ENCODE peak calls at places on chromosomes 4 and X, in four cellular contexts. One of them, this sample, is unnamed.

GRCh38 chr4:17309567-17310268 is 202.2 kb downstream of the QDPR start:
- DNase-seq in A549: no peak
- DNase-seq in HepG2: no peak
- DNase-seq in K562: no peak
- DNase-seq in this sample: no peak

GRCh38 chr4:92387459-92388069 is 83.8 kb downstream of the GRID2 start:
- DNase-seq in A549: peak; percentile 6
- DNase-seq in HepG2: peak; percentile 30
- DNase-seq in K562: peak; percentile 18
- DNase-seq in this sample: no peak

GRCh38 chr4:77652237-77652897 is 46.7 kb downstream of the CXCL13 start:
- DNase-seq in A549: no peak
- DNase-seq in HepG2: no peak
- DNase-seq in K562: no peak
- DNase-seq in this sample: no peak

GRCh38 chrX:39752820-39753219 is 344.9 kb downstream of the BCOR start:
- DNase-seq in A549: no peak
- DNase-seq in HepG2: no peak
- DNase-seq in K562: peak; percentile 44
- DNase-seq in this sample: no peak

GRCh38 chr4:17324431-17324830 is 187.5 kb downstream of the QDPR start:
- DNase-seq in A549: no peak
- DNase-seq in HepG2: peak; percentile 12
- DNase-seq in K562: peak; percentile 61
- DNase-seq in this sample: peak; percentile 53

GRCh38 chr4:56653461-56654237 is 27.4 kb downstream of the HOPX start:
- DNase-seq in A549: no peak
- DNase-seq in HepG2: no peak
- DNase-seq in K562: no peak
- DNase-seq in this sample: no peak

GRCh38 chr4:82594466-82594865 is 32.7 kb upstream of the TMEM150C start:
- DNase-seq in A549: no peak
- DNase-seq in HepG2: no peak
- DNase-seq in K562: no peak
- DNase-seq in this sample: no peak

GRCh38 chr4:125125256-125125655 is 189.5 kb upstream of the FAT4 start:
- DNase-seq in A549: no peak
- DNase-seq in HepG2: no peak
- DNase-seq in K562: no peak
- DNase-seq in this sample: no peak

GRCh38 chr4:74540193-74540592 is 95.3 kb downstream of the AREG start:
- DNase-seq in A549: no peak
- DNase-seq in HepG2: no peak
- DNase-seq in K562: no peak
- DNase-seq in this sample: no peak

GRCh38 chr4:58510652-58511051 is 1400.5 kb upstream of the IGFBP7 start:
- DNase-seq in A549: no peak
- DNase-seq in HepG2: no peak
- DNase-seq in K562: no peak
- DNase-seq in this sample: no peak

GRCh38 chrX:16484338-16484737 is 165.6 kb upstream of the S100G start:
- DNase-seq in A549: no peak
- DNase-seq in HepG2: no peak
- DNase-seq in K562: no peak
- DNase-seq in this sample: no peak

DNA sequence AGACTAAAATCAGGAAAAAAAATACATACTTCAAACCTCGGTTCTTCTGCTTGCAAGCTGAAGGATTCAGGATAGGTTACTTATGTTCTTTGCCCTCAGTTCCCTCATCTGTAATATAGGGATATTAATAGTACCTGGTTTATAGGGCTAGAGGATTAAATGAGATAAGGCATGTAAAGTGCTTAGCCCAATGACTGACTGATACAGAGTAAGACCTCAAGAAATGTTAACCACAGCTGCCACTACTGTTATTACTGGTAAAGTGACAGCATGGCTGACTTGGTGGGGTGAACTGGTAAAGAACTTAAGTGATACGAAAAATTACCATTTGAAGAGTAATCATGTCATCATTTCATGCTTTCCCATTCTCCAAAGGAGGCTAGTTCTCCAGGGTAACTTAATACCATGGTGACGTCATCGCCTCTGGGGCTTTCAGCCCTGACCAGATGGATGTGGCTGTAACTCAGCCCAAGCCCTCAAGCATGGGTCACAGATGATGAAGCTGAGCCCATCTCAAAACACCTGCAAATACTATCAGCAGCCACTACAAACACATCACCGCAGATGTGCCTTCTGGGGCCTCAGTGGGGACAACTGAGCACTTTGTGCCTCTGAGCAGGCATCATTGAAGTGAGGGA is 44.5 kb upstream of the SCML1 start:
- DNase-seq in A549: no peak
- DNase-seq in HepG2: no peak
- DNase-seq in K562: peak; percentile 1
- DNase-seq in this sample: peak; percentile 13
- TF ChIP-seq NR3C1 in A549: no peak
- TF ChIP-seq NR3C1 in HepG2: no peak
- TF ChIP-seq NR3C1 in K562: no peak
- TF ChIP-seq NR3C1 in this sample: no peak

GRCh38 chr4:158958489-158959270 is 144.2 kb upstream of the RAPGEF2 start:
- DNase-seq in A549: no peak
- DNase-seq in HepG2: no peak
- DNase-seq in K562: no peak
- DNase-seq in this sample: no peak
- TF ChIP-seq NR3C1 in A549: no peak
- TF ChIP-seq NR3C1 in HepG2: no peak
- TF ChIP-seq NR3C1 in K562: no peak
- TF ChIP-seq NR3C1 in this sample: no peak

GRCh38 chr4:87007345-87008181 is 72.8 kb downstream of the AFF1 start:
- DNase-seq in A549: no peak
- DNase-seq in HepG2: no peak
- DNase-seq in K562: peak; percentile 84
- DNase-seq in this sample: peak; percentile 48
- TF ChIP-seq NR3C1 in A549: no peak
- TF ChIP-seq NR3C1 in HepG2: no peak
- TF ChIP-seq NR3C1 in K562: no peak
- TF ChIP-seq NR3C1 in this sample: no peak

GRCh38 chr4:89837385-89837995 is 529 bp upstream of the SNCA start:
- DNase-seq in A549: peak; percentile 5
- DNase-seq in HepG2: no peak
- DNase-seq in K562: peak; percentile 10
- DNase-seq in this sample: peak; percentile 66
- TF ChIP-seq NR3C1 in A549: no peak
- TF ChIP-seq NR3C1 in HepG2: no peak
- TF ChIP-seq NR3C1 in K562: no peak
- TF ChIP-seq NR3C1 in this sample: no peak

This sample was measured in WTC11.